ENCODE peak calls at places on chromosome 12, in four cellular contexts. I, U, V and C are unnamed samples.
A peak's percentile ranks its signal among the peaks of the same experiment; 100 is the strongest.

GRCh38 chr12:111792155-111792876 is 25.6 kb downstream of the ALDH2 start:
- DNase-seq in I (no peak), U (peak; percentile 20), V (no peak), C (no peak)

GRCh38 chr12:1073652-1074051 is 82.6 kb downstream of the ERC1 start:
- DNase-seq in I (no peak), V (no peak), U (no peak), C (no peak)

GRCh38 chr12:89343127-89343526 is 9.2 kb downstream of the DUSP6 start:
- DNase-seq in I (no peak), V (no peak), U (no peak), C (no peak)

GRCh38 chr12:57606399-57606798 is 1.8 kb downstream of the DTX3 start:
- DNase-seq in V (no peak), I (no peak), U (no peak), C (no peak)

GRCh38 chr12:96425973-96426372 is 25.7 kb upstream of the CDK17 start:
- DNase-seq in U (peak; percentile 70), I (peak; percentile 57), V (no peak), C (peak; percentile 70)

GRCh38 chr12:14769462-14769836 is 33.8 kb downstream of the WBP11 start:
- DNase-seq in I (no peak), U (no peak), V (no peak), C (no peak)

GRCh38 chr12:49021292-49021915 is 2.8 kb upstream of the PRKAG1 start:
- DNase-seq in I (no peak), U (no peak), V (no peak), C (no peak)

GRCh38 chr12:112979281-112979680 is 962 bp downstream of the OAS2 start:
- DNase-seq in V (no peak), U (peak; percentile 43), I (peak; percentile 40), C (no peak)

GRCh38 chr12:19080918-19081317 is 48.6 kb upstream of the PLEKHA5 start:
- DNase-seq in U (no peak), I (no peak), V (no peak), C (no peak)

GRCh38 chr12:27812502-27812901 is 32.5 kb upstream of the MANSC4 start:
- DNase-seq in I (no peak), U (no peak), V (no peak), C (no peak)

GRCh38 chr12:128920468-128920867 is 67.2 kb downstream of the GLT1D1 start:
- DNase-seq in I (peak; percentile 3), V (no peak), U (peak; percentile 38), C (no peak)

GRCh38 chr12:28388879-28389278 is 198.6 kb downstream of the CCDC91 start:
- DNase-seq in U (no peak), I (no peak), V (no peak), C (no peak)

GRCh38 chr12:106774808-106775524 is 484 bp downstream of the RIC8B start:
- DNase-seq in V (no peak), I (no peak), U (no peak), C (no peak)

GRCh38 chr12:21852251-21852650 is 77.7 kb upstream of the KCNJ8 start:
- DNase-seq in U (peak; percentile 65), V (no peak), I (no peak), C (no peak)

GRCh38 chr12:3084742-3085141 is 7.6 kb downstream of the TSPAN9 start:
- DNase-seq in V (no peak), U (no peak), I (no peak), C (no peak)

GRCh38 chr12:65147312-65147905 is 22.0 kb upstream of the LEMD3 start:
- DNase-seq in U (no peak), I (no peak), V (no peak), C (no peak)